ENCODE peak calls at places on chromosomes 1 and 21, in five cellular contexts. One of them, this sample, is unnamed.

GRCh38 chr1:40438391-40439015 is 11.8 kb upstream of the ZFP69B start:
- DNase-seq in stimulated activated CD8-positive, alpha-beta memory T cell treated with anti-CD3 and anti-CD28 coated beads, Interleukin-4, amount 100 ng/mL, for 1 hour: no peak
- DNase-seq in B cell: no peak
- DNase-seq in K562: peak; percentile 79
- DNase-seq in HS-5: no peak
- DNase-seq in this sample: no peak

GRCh38 chr1:206982216-206982615 is 12.0 kb upstream of the FCAMR start:
- DNase-seq in stimulated activated CD8-positive, alpha-beta memory T cell treated with anti-CD3 and anti-CD28 coated beads, Interleukin-4, amount 100 ng/mL, for 1 hour: peak; percentile 16
- DNase-seq in K562: peak; percentile 68
- DNase-seq in B cell: peak; percentile 82
- DNase-seq in HS-5: no peak
- DNase-seq in this sample: no peak

GRCh38 chr1:173269490-173270230 is 62.5 kb upstream of the TNFSF4 start:
- DNase-seq in stimulated activated CD8-positive, alpha-beta memory T cell treated with anti-CD3 and anti-CD28 coated beads, Interleukin-4, amount 100 ng/mL, for 1 hour: no peak
- DNase-seq in B cell: no peak
- DNase-seq in K562: no peak
- DNase-seq in HS-5: peak; percentile 69
- DNase-seq in this sample: peak; percentile 81

GRCh38 chr1:214383381-214384372 is 102.7 kb downstream of the SMYD2 start:
- DNase-seq in HS-5: no peak
- DNase-seq in stimulated activated CD8-positive, alpha-beta memory T cell treated with anti-CD3 and anti-CD28 coated beads, Interleukin-4, amount 100 ng/mL, for 1 hour: no peak
- DNase-seq in K562: no peak
- DNase-seq in B cell: no peak
- DNase-seq in this sample: no peak

GRCh38 chr1:180842482-180842881 is 70.2 kb upstream of the KIAA1614 start:
- DNase-seq in B cell: no peak
- DNase-seq in K562: no peak
- DNase-seq in stimulated activated CD8-positive, alpha-beta memory T cell treated with anti-CD3 and anti-CD28 coated beads, Interleukin-4, amount 100 ng/mL, for 1 hour: no peak
- DNase-seq in HS-5: no peak
- DNase-seq in this sample: no peak

GRCh38 chr1:230186874-230187273 is 119.8 kb downstream of the GALNT2 start:
- DNase-seq in stimulated activated CD8-positive, alpha-beta memory T cell treated with anti-CD3 and anti-CD28 coated beads, Interleukin-4, amount 100 ng/mL, for 1 hour: no peak
- DNase-seq in B cell: no peak
- DNase-seq in K562: no peak
- DNase-seq in HS-5: no peak
- DNase-seq in this sample: no peak

GRCh38 chr21:45799765-45800338 is 156.3 kb downstream of the PCBP3 start:
- DNase-seq in stimulated activated CD8-positive, alpha-beta memory T cell treated with anti-CD3 and anti-CD28 coated beads, Interleukin-4, amount 100 ng/mL, for 1 hour: no peak
- DNase-seq in K562: no peak
- DNase-seq in HS-5: no peak
- DNase-seq in B cell: no peak
- DNase-seq in this sample: no peak

GRCh38 chr1:111406325-111406768 is 21.2 kb downstream of the OVGP1 start:
- DNase-seq in K562: no peak
- DNase-seq in stimulated activated CD8-positive, alpha-beta memory T cell treated with anti-CD3 and anti-CD28 coated beads, Interleukin-4, amount 100 ng/mL, for 1 hour: no peak
- DNase-seq in HS-5: no peak
- DNase-seq in B cell: peak; percentile 84
- DNase-seq in this sample: no peak

GRCh38 chr1:99548924-99549605 is 96.8 kb upstream of the PALMD start:
- DNase-seq in stimulated activated CD8-positive, alpha-beta memory T cell treated with anti-CD3 and anti-CD28 coated beads, Interleukin-4, amount 100 ng/mL, for 1 hour: no peak
- DNase-seq in B cell: no peak
- DNase-seq in K562: no peak
- DNase-seq in HS-5: no peak
- DNase-seq in this sample: no peak

GRCh38 chr1:204651843-204652421 is 33.6 kb downstream of the LRRN2 start:
- DNase-seq in stimulated activated CD8-positive, alpha-beta memory T cell treated with anti-CD3 and anti-CD28 coated beads, Interleukin-4, amount 100 ng/mL, for 1 hour: no peak
- DNase-seq in HS-5: no peak
- DNase-seq in K562: no peak
- DNase-seq in B cell: no peak
- DNase-seq in this sample: no peak

GRCh38 chr1:86704972-86705632 is 726 bp downstream of the SH3GLB1 start:
- DNase-seq in B cell: peak; percentile 45
- DNase-seq in K562: peak; percentile 63
- DNase-seq in stimulated activated CD8-positive, alpha-beta memory T cell treated with anti-CD3 and anti-CD28 coated beads, Interleukin-4, amount 100 ng/mL, for 1 hour: peak; percentile 6
- DNase-seq in HS-5: peak; percentile 35
- DNase-seq in this sample: no peak

GRCh38 chr1:25958475-25958874 is 39.4 kb downstream of the PAFAH2 start:
- DNase-seq in B cell: no peak
- DNase-seq in K562: no peak
- DNase-seq in HS-5: peak; percentile 83
- DNase-seq in stimulated activated CD8-positive, alpha-beta memory T cell treated with anti-CD3 and anti-CD28 coated beads, Interleukin-4, amount 100 ng/mL, for 1 hour: no peak
- DNase-seq in this sample: peak; percentile 72

GRCh38 chr1:231248778-231249177 is 7.8 kb downstream of the GNPAT start:
- DNase-seq in stimulated activated CD8-positive, alpha-beta memory T cell treated with anti-CD3 and anti-CD28 coated beads, Interleukin-4, amount 100 ng/mL, for 1 hour: no peak
- DNase-seq in K562: no peak
- DNase-seq in B cell: no peak
- DNase-seq in HS-5: no peak
- DNase-seq in this sample: no peak

GRCh38 chr1:209723761-209724693 is 19.4 kb downstream of the HSD11B1 start:
- DNase-seq in B cell: no peak
- DNase-seq in stimulated activated CD8-positive, alpha-beta memory T cell treated with anti-CD3 and anti-CD28 coated beads, Interleukin-4, amount 100 ng/mL, for 1 hour: no peak
- DNase-seq in HS-5: no peak
- DNase-seq in K562: no peak
- DNase-seq in this sample: no peak

GRCh38 chr1:183027031-183027430 is 3.8 kb downstream of the LAMC1 start:
- DNase-seq in K562: no peak
- DNase-seq in HS-5: no peak
- DNase-seq in B cell: no peak
- DNase-seq in stimulated activated CD8-positive, alpha-beta memory T cell treated with anti-CD3 and anti-CD28 coated beads, Interleukin-4, amount 100 ng/mL, for 1 hour: no peak
- DNase-seq in this sample: no peak

This sample was measured in BJ.